ENCODE peak calls at places on chromosome 20, in six cellular contexts. One of them, this sample, is unnamed.

GRCh38 chr20:48904566-48905321 is 16.8 kb upstream of the ARFGEF2 start:
- DNase-seq in BE2C: peak; percentile 59
- DNase-seq in pancreas: peak; percentile 63
- DNase-seq in A549: peak; percentile 70
- DNase-seq in lower lobe of right lung: no peak
- DNase-seq in fibroblast of the aortic adventitia: peak; percentile 85
- DNase-seq in this sample: peak; percentile 57

GRCh38 chr20:59933296-59933848 is at the start of gene SYCP2:
- DNase-seq in BE2C: peak; percentile 18
- DNase-seq in pancreas: peak; percentile 86
- DNase-seq in A549: peak; percentile 41
- DNase-seq in lower lobe of right lung: peak; percentile 61
- DNase-seq in fibroblast of the aortic adventitia: peak; percentile 12
- DNase-seq in this sample: peak; percentile 88

GRCh38 chr20:52427960-52428359 is 236.4 kb upstream of the ZFP64 start:
- DNase-seq in BE2C: no peak
- DNase-seq in pancreas: no peak
- DNase-seq in A549: no peak
- DNase-seq in lower lobe of right lung: no peak
- DNase-seq in fibroblast of the aortic adventitia: no peak
- DNase-seq in this sample: no peak

GRCh38 chr20:46701556-46701955 is 7.9 kb upstream of the SLC2A10 start:
- DNase-seq in BE2C: no peak
- DNase-seq in pancreas: no peak
- DNase-seq in A549: no peak
- DNase-seq in lower lobe of right lung: no peak
- DNase-seq in fibroblast of the aortic adventitia: no peak
- DNase-seq in this sample: no peak

GRCh38 chr20:14235355-14235754 is 102.1 kb downstream of the FLRT3 start:
- DNase-seq in BE2C: no peak
- DNase-seq in pancreas: no peak
- DNase-seq in A549: no peak
- DNase-seq in lower lobe of right lung: no peak
- DNase-seq in fibroblast of the aortic adventitia: peak; percentile 83
- DNase-seq in this sample: no peak

GRCh38 chr20:33630507-33630906 is 31.6 kb upstream of the C20orf144 start:
- DNase-seq in BE2C: no peak
- DNase-seq in pancreas: no peak
- DNase-seq in A549: no peak
- DNase-seq in lower lobe of right lung: no peak
- DNase-seq in fibroblast of the aortic adventitia: no peak
- DNase-seq in this sample: no peak

GRCh38 chr20:40982415-40983145 is 46.0 kb upstream of the TOP1 start:
- DNase-seq in BE2C: no peak
- DNase-seq in pancreas: no peak
- DNase-seq in A549: no peak
- DNase-seq in lower lobe of right lung: no peak
- DNase-seq in fibroblast of the aortic adventitia: no peak
- DNase-seq in this sample: no peak

GRCh38 chr20:20712004-20712473 is 405 bp downstream of the RALGAPA2 start:
- DNase-seq in BE2C: no peak
- DNase-seq in pancreas: no peak
- DNase-seq in A549: no peak
- DNase-seq in lower lobe of right lung: no peak
- DNase-seq in fibroblast of the aortic adventitia: no peak
- DNase-seq in this sample: no peak

GRCh38 chr20:41175201-41175651 is 37.9 kb downstream of the PLCG1 start:
- DNase-seq in BE2C: no peak
- DNase-seq in pancreas: no peak
- DNase-seq in A549: no peak
- DNase-seq in lower lobe of right lung: no peak
- DNase-seq in fibroblast of the aortic adventitia: no peak
- DNase-seq in this sample: no peak

GRCh38 chr20:63177785-63178444 is 38.0 kb downstream of the YTHDF1 start:
- DNase-seq in BE2C: no peak
- DNase-seq in pancreas: no peak
- DNase-seq in A549: no peak
- DNase-seq in lower lobe of right lung: no peak
- DNase-seq in fibroblast of the aortic adventitia: no peak
- DNase-seq in this sample: no peak
- H3K4me3 ChIP-seq in BE2C: peak overlapping the region; percentile 11
- H3K4me3 ChIP-seq in pancreas: peak overlapping the region; percentile 22
- H3K4me3 ChIP-seq in A549: peak overlapping the region; percentile 47
- H3K4me3 ChIP-seq in lower lobe of right lung: peak overlapping the region; percentile 3
- H3K4me3 ChIP-seq in fibroblast of the aortic adventitia: no peak overlapping the region
- H3K4me3 ChIP-seq in this sample: no peak overlapping the region

DNA sequence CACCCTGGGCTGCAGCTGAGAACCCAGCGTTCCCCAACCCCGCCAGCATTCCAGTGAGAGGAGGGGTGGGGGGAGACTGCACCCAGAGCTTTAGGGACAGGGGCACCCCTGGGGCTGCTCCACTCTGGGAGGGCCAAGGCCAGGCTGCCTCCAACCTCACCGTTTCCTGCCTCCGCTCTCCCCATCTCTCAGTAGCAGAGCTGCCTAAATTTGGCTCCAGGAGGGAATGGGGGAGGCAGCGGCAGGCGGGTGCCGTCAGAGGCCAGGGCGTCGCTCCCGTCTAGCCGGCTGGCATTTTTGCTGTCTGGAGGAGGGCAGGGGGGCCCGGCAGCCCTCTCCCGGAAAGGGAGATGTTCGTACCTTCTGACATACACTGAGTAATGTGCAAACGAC is 46.6 kb downstream of the NOL4L start:
- DNase-seq in BE2C: no peak
- DNase-seq in pancreas: no peak
- DNase-seq in A549: no peak
- DNase-seq in lower lobe of right lung: no peak
- DNase-seq in fibroblast of the aortic adventitia: peak; percentile 39
- DNase-seq in this sample: no peak
- H3K4me3 ChIP-seq in BE2C: no peak overlapping the region
- H3K4me3 ChIP-seq in pancreas: no peak overlapping the region
- H3K4me3 ChIP-seq in A549: no peak overlapping the region
- H3K4me3 ChIP-seq in lower lobe of right lung: no peak overlapping the region
- H3K4me3 ChIP-seq in fibroblast of the aortic adventitia: no peak overlapping the region
- H3K4me3 ChIP-seq in this sample: no peak overlapping the region

GRCh38 chr20:50713677-50714101 is 17.7 kb upstream of the PARD6B start:
- DNase-seq in BE2C: no peak
- DNase-seq in pancreas: peak; percentile 51
- DNase-seq in A549: no peak
- DNase-seq in lower lobe of right lung: no peak
- DNase-seq in fibroblast of the aortic adventitia: peak; percentile 75
- DNase-seq in this sample: no peak

GRCh38 chr20:50715694-50716093 is 15.7 kb upstream of the PARD6B start:
- DNase-seq in BE2C: no peak
- DNase-seq in pancreas: no peak
- DNase-seq in A549: no peak
- DNase-seq in lower lobe of right lung: no peak
- DNase-seq in fibroblast of the aortic adventitia: no peak
- DNase-seq in this sample: no peak

GRCh38 chr20:50710492-50711063 is 19.2 kb upstream of the RIPOR3 start:
- DNase-seq in BE2C: no peak
- DNase-seq in pancreas: no peak
- DNase-seq in A549: no peak
- DNase-seq in lower lobe of right lung: no peak
- DNase-seq in fibroblast of the aortic adventitia: peak; percentile 34
- DNase-seq in this sample: no peak

GRCh38 chr20:50711113-50711825 is 19.9 kb upstream of the RIPOR3 start:
- DNase-seq in BE2C: no peak
- DNase-seq in pancreas: peak; percentile 6
- DNase-seq in A549: no peak
- DNase-seq in lower lobe of right lung: no peak
- DNase-seq in fibroblast of the aortic adventitia: no peak
- DNase-seq in this sample: no peak

DNA sequence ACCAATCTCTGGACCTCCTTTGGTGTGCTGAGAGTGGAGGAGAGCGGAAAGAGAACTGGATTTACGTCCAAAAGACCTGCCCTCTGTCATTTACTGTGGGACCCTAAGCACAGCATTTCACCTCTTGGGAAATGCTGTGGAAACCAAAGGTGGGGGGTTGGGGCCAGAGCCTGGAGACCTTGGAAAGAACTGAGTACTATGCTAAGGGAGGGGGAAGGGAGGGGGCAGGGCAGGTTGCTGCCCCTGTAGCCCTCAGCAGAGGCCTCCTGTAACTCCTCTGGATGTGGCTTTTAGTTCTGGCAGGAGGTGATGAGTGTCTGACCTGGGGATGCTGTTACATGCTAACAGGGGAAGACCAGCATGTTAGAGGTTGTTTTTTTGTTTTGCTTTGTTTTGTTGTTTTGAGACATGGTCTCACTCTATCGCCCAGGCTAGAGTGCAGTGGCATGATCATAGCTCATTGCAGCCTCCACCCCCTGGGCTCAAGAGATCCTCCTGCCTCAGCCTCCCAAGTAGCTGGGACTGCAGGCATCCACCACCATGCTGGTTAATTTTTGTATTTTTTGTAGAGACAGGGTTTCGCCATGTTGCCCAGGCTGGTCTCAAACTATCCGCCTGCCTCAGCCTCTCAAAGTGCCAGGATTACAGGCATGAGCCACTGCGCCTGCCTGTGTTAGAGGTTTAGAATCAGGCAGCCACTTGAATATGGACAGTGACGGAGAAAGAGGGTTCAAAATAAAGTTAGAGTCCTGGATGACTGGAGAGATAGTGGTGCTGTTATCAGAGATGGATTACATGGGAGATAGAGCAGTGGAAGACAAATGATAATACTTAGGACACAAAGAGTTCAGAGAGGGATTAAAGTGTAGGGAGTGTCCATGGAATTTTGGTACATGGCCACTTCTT is 18.4 kb upstream of the PARD6B start:
- DNase-seq in BE2C: no peak
- DNase-seq in pancreas: peak; percentile 18
- DNase-seq in A549: no peak
- DNase-seq in lower lobe of right lung: no peak
- DNase-seq in fibroblast of the aortic adventitia: no peak
- DNase-seq in this sample: no peak
- H3K4me3 ChIP-seq in BE2C: no peak overlapping the region
- H3K4me3 ChIP-seq in pancreas: no peak overlapping the region
- H3K4me3 ChIP-seq in A549: no peak overlapping the region
- H3K4me3 ChIP-seq in lower lobe of right lung: no peak overlapping the region
- H3K4me3 ChIP-seq in fibroblast of the aortic adventitia: no peak overlapping the region
- H3K4me3 ChIP-seq in this sample: no peak overlapping the region

GRCh38 chr20:10779911-10780310 is 106.1 kb upstream of the JAG1 start:
- DNase-seq in BE2C: no peak
- DNase-seq in pancreas: no peak
- DNase-seq in A549: no peak
- DNase-seq in lower lobe of right lung: no peak
- DNase-seq in fibroblast of the aortic adventitia: no peak
- DNase-seq in this sample: no peak
- H3K4me3 ChIP-seq in BE2C: no peak overlapping the region
- H3K4me3 ChIP-seq in pancreas: no peak overlapping the region
- H3K4me3 ChIP-seq in A549: no peak overlapping the region
- H3K4me3 ChIP-seq in lower lobe of right lung: no peak overlapping the region
- H3K4me3 ChIP-seq in fibroblast of the aortic adventitia: no peak overlapping the region
- H3K4me3 ChIP-seq in this sample: no peak overlapping the region

DNA sequence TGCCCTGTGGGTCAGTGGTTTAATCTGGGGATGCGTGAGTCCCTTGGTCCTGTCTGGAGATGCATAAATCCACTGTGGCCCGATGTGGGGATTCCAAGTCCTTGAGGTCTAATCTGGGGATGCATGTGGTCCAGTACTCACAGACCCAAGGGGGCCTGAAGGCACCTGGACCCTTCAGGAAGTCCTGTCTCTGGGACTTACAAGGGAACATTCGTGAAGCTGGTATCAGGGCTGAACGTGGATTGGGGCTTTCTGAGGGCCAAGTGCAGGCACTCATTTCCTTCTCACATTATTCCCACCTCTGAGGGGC is 25.2 kb upstream of the GTSF1L start:
- DNase-seq in BE2C: no peak
- DNase-seq in pancreas: no peak
- DNase-seq in A549: no peak
- DNase-seq in lower lobe of right lung: no peak
- DNase-seq in fibroblast of the aortic adventitia: no peak
- DNase-seq in this sample: no peak
- H3K4me3 ChIP-seq in BE2C: no peak overlapping the region
- H3K4me3 ChIP-seq in pancreas: no peak overlapping the region
- H3K4me3 ChIP-seq in A549: no peak overlapping the region
- H3K4me3 ChIP-seq in lower lobe of right lung: no peak overlapping the region
- H3K4me3 ChIP-seq in fibroblast of the aortic adventitia: no peak overlapping the region
- H3K4me3 ChIP-seq in this sample: no peak overlapping the region

GRCh38 chr20:22566876-22567658 is 17.3 kb downstream of the FOXA2 start:
- DNase-seq in BE2C: no peak
- DNase-seq in pancreas: no peak
- DNase-seq in A549: no peak
- DNase-seq in lower lobe of right lung: no peak
- DNase-seq in fibroblast of the aortic adventitia: no peak
- DNase-seq in this sample: no peak

GRCh38 chr20:22572023-22572422 is 12.3 kb downstream of the FOXA2 start:
- DNase-seq in BE2C: no peak
- DNase-seq in pancreas: no peak
- DNase-seq in A549: no peak
- DNase-seq in lower lobe of right lung: no peak
- DNase-seq in fibroblast of the aortic adventitia: no peak
- DNase-seq in this sample: no peak

GRCh38 chr20:22572491-22572890 is 11.9 kb downstream of the FOXA2 start:
- DNase-seq in BE2C: no peak
- DNase-seq in pancreas: no peak
- DNase-seq in A549: no peak
- DNase-seq in lower lobe of right lung: peak; percentile 52
- DNase-seq in fibroblast of the aortic adventitia: no peak
- DNase-seq in this sample: no peak

GRCh38 chr20:22568872-22569344 is 15.5 kb downstream of the FOXA2 start:
- DNase-seq in BE2C: no peak
- DNase-seq in pancreas: peak; percentile 71
- DNase-seq in A549: no peak
- DNase-seq in lower lobe of right lung: peak; percentile 51
- DNase-seq in fibroblast of the aortic adventitia: no peak
- DNase-seq in this sample: no peak

GRCh38 chr20:22567944-22568871 is 16.2 kb downstream of the FOXA2 start:
- DNase-seq in BE2C: no peak
- DNase-seq in pancreas: peak; percentile 85
- DNase-seq in A549: no peak
- DNase-seq in lower lobe of right lung: peak; percentile 69
- DNase-seq in fibroblast of the aortic adventitia: no peak
- DNase-seq in this sample: no peak
- H3K4me3 ChIP-seq in BE2C: no peak overlapping the region
- H3K4me3 ChIP-seq in pancreas: peak overlapping the region; percentile 49
- H3K4me3 ChIP-seq in A549: no peak overlapping the region
- H3K4me3 ChIP-seq in lower lobe of right lung: peak overlapping the region; percentile 36
- H3K4me3 ChIP-seq in fibroblast of the aortic adventitia: no peak overlapping the region
- H3K4me3 ChIP-seq in this sample: no peak overlapping the region

GRCh38 chr20:56624786-56625681 is 4.1 kb upstream of the TFAP2C start:
- DNase-seq in BE2C: no peak
- DNase-seq in pancreas: no peak
- DNase-seq in A549: no peak
- DNase-seq in lower lobe of right lung: no peak
- DNase-seq in fibroblast of the aortic adventitia: no peak
- DNase-seq in this sample: no peak

GRCh38 chr20:56627122-56628014 is 1.7 kb upstream of the TFAP2C start:
- DNase-seq in BE2C: no peak
- DNase-seq in pancreas: no peak
- DNase-seq in A549: no peak
- DNase-seq in lower lobe of right lung: no peak
- DNase-seq in fibroblast of the aortic adventitia: no peak
- DNase-seq in this sample: no peak

GRCh38 chr20:56626367-56627121 is 2.6 kb upstream of the TFAP2C start:
- DNase-seq in BE2C: peak; percentile 36
- DNase-seq in pancreas: peak; percentile 58
- DNase-seq in A549: peak; percentile 50
- DNase-seq in lower lobe of right lung: no peak
- DNase-seq in fibroblast of the aortic adventitia: no peak
- DNase-seq in this sample: peak; percentile 55

GRCh38 chr20:56628015-56628872 is 862 bp upstream of the TFAP2C start:
- DNase-seq in BE2C: no peak
- DNase-seq in pancreas: peak; percentile 70
- DNase-seq in A549: peak; percentile 55
- DNase-seq in lower lobe of right lung: no peak
- DNase-seq in fibroblast of the aortic adventitia: no peak
- DNase-seq in this sample: no peak

GRCh38 chr20:56625837-56626236 is 3.3 kb upstream of the TFAP2C start:
- DNase-seq in BE2C: no peak
- DNase-seq in pancreas: no peak
- DNase-seq in A549: no peak
- DNase-seq in lower lobe of right lung: no peak
- DNase-seq in fibroblast of the aortic adventitia: no peak
- DNase-seq in this sample: no peak
- H3K4me3 ChIP-seq in BE2C: no peak overlapping the region
- H3K4me3 ChIP-seq in pancreas: no peak overlapping the region
- H3K4me3 ChIP-seq in A549: no peak overlapping the region
- H3K4me3 ChIP-seq in lower lobe of right lung: no peak overlapping the region
- H3K4me3 ChIP-seq in fibroblast of the aortic adventitia: no peak overlapping the region
- H3K4me3 ChIP-seq in this sample: no peak overlapping the region

This sample was measured in Jurkat, Clone E6-1.